ENCODE peak calls at places on chromosomes 13 and 19, in four cellular contexts. One of them, this sample, is unnamed.

GRCh38 chr19:435056-435706 is 25.7 kb downstream of the SHC2 start:
- DNase-seq in thoracic aorta: no peak
- DNase-seq in SK-N-SH: no peak
- DNase-seq in COR-L47: no peak
- DNase-seq in this sample: no peak

GRCh38 chr19:1417145-1417544 is 9.8 kb downstream of the DAZAP1 start:
- DNase-seq in thoracic aorta: no peak
- DNase-seq in SK-N-SH: no peak
- DNase-seq in COR-L47: no peak
- DNase-seq in this sample: no peak

GRCh38 chr19:44093931-44094765 is at the start of gene ZNF224:
- DNase-seq in COR-L47: peak; percentile 87
- DNase-seq in thoracic aorta: peak; percentile 72
- DNase-seq in SK-N-SH: peak; percentile 87
- DNase-seq in this sample: peak; percentile 86

GRCh38 chr19:46372901-46373572 is 26.1 kb downstream of the PPP5C start:
- DNase-seq in thoracic aorta: no peak
- DNase-seq in SK-N-SH: no peak
- DNase-seq in COR-L47: peak; percentile 28
- DNase-seq in this sample: peak; percentile 80

GRCh38 chr13:75366380-75367280 is 115.3 kb downstream of the TBC1D4 start:
- DNase-seq in thoracic aorta: no peak
- DNase-seq in SK-N-SH: no peak
- DNase-seq in COR-L47: no peak
- DNase-seq in this sample: no peak

GRCh38 chr13:101417043-101417406 is 717 bp upstream of the NALCN start:
- DNase-seq in thoracic aorta: no peak
- DNase-seq in SK-N-SH: peak; percentile 51
- DNase-seq in COR-L47: peak; percentile 68
- DNase-seq in this sample: peak; percentile 30

GRCh38 chr13:23794267-23795161 is 94.7 kb downstream of the MIPEP start:
- DNase-seq in SK-N-SH: no peak
- DNase-seq in COR-L47: no peak
- DNase-seq in thoracic aorta: no peak
- DNase-seq in this sample: no peak

GRCh38 chr13:112828756-112829155 is 138.9 kb downstream of the ATP11A start:
- DNase-seq in COR-L47: no peak
- DNase-seq in SK-N-SH: no peak
- DNase-seq in thoracic aorta: no peak
- DNase-seq in this sample: no peak

GRCh38 chr13:52371736-52372247 is 34.2 kb downstream of the THSD1 start:
- DNase-seq in COR-L47: no peak
- DNase-seq in thoracic aorta: no peak
- DNase-seq in SK-N-SH: peak; percentile 24
- DNase-seq in this sample: peak; percentile 28

GRCh38 chr19:10618846-10619245 is 6.5 kb upstream of the SLC44A2 start:
- DNase-seq in COR-L47: no peak
- DNase-seq in thoracic aorta: no peak
- DNase-seq in SK-N-SH: no peak
- DNase-seq in this sample: no peak

GRCh38 chr13:41384749-41385503 is 72.4 kb upstream of the RGCC start:
- DNase-seq in COR-L47: no peak
- DNase-seq in thoracic aorta: no peak
- DNase-seq in SK-N-SH: no peak
- DNase-seq in this sample: no peak

GRCh38 chr19:6418562-6418932 is 6.1 kb downstream of the KHSRP start:
- DNase-seq in SK-N-SH: peak; percentile 11
- DNase-seq in thoracic aorta: no peak
- DNase-seq in COR-L47: no peak
- DNase-seq in this sample: no peak

GRCh38 chr13:99501952-99502310 is 659 bp downstream of the TM9SF2 start:
- DNase-seq in SK-N-SH: no peak
- DNase-seq in COR-L47: no peak
- DNase-seq in thoracic aorta: no peak
- DNase-seq in this sample: no peak

GRCh38 chr13:71218960-71219359 is 648.0 kb downstream of the DACH1 start:
- DNase-seq in COR-L47: peak; percentile 65
- DNase-seq in thoracic aorta: no peak
- DNase-seq in SK-N-SH: peak; percentile 5
- DNase-seq in this sample: peak; percentile 14

GRCh38 chr19:2747349-2747748 is 7.5 kb upstream of the SLC39A3 start:
- DNase-seq in COR-L47: no peak
- DNase-seq in thoracic aorta: no peak
- DNase-seq in SK-N-SH: no peak
- DNase-seq in this sample: no peak

GRCh38 chr19:39941615-39942507 is 7.4 kb upstream of the FCGBP start:
- DNase-seq in COR-L47: no peak
- DNase-seq in thoracic aorta: no peak
- DNase-seq in SK-N-SH: no peak
- DNase-seq in this sample: no peak

GRCh38 chr19:10661946-10662345 is 7.8 kb downstream of the ILF3 start:
- DNase-seq in thoracic aorta: no peak
- DNase-seq in SK-N-SH: no peak
- DNase-seq in COR-L47: no peak
- DNase-seq in this sample: peak; percentile 19

GRCh38 chr13:113837554-113838355 is 26.1 kb downstream of the GAS6 start:
- DNase-seq in COR-L47: peak; percentile 59
- DNase-seq in thoracic aorta: peak; percentile 93
- DNase-seq in SK-N-SH: peak; percentile 84
- DNase-seq in this sample: no peak

GRCh38 chr13:99218969-99219368 is 18.3 kb downstream of the UBAC2 start:
- DNase-seq in thoracic aorta: no peak
- DNase-seq in SK-N-SH: no peak
- DNase-seq in COR-L47: no peak
- DNase-seq in this sample: no peak

GRCh38 chr19:438416-438958 is 22.3 kb downstream of the SHC2 start:
- DNase-seq in SK-N-SH: no peak
- DNase-seq in thoracic aorta: no peak
- DNase-seq in COR-L47: no peak
- DNase-seq in this sample: peak; percentile 83

GRCh38 chr19:18128044-18128443 is 24.9 kb upstream of the PIK3R2 start:
- DNase-seq in thoracic aorta: no peak
- DNase-seq in SK-N-SH: no peak
- DNase-seq in COR-L47: no peak
- DNase-seq in this sample: no peak

GRCh38 chr13:36998624-36999041 is 507 bp downstream of the ALG5 start:
- DNase-seq in thoracic aorta: no peak
- DNase-seq in COR-L47: no peak
- DNase-seq in SK-N-SH: peak; percentile 57
- DNase-seq in this sample: peak; percentile 50

GRCh38 chr13:40132249-40132648 is 476.8 kb downstream of the COG6 start:
- DNase-seq in COR-L47: no peak
- DNase-seq in thoracic aorta: no peak
- DNase-seq in SK-N-SH: no peak
- DNase-seq in this sample: no peak

GRCh38 chr13:109844396-109844795 is 58.0 kb upstream of the IRS2 start:
- DNase-seq in SK-N-SH: no peak
- DNase-seq in thoracic aorta: no peak
- DNase-seq in COR-L47: no peak
- DNase-seq in this sample: no peak

GRCh38 chr19:33156354-33156753 is 24.4 kb downstream of the WDR88 start:
- DNase-seq in COR-L47: no peak
- DNase-seq in thoracic aorta: no peak
- DNase-seq in SK-N-SH: no peak
- DNase-seq in this sample: no peak

GRCh38 chr19:17242431-17243208 is 3.1 kb downstream of the NR2F6 start:
- DNase-seq in thoracic aorta: no peak
- DNase-seq in SK-N-SH: no peak
- DNase-seq in COR-L47: no peak
- DNase-seq in this sample: peak; percentile 60

GRCh38 chr19:1491114-1491848 is at the start of gene REEP6:
- DNase-seq in thoracic aorta: no peak
- DNase-seq in SK-N-SH: peak; percentile 48
- DNase-seq in COR-L47: no peak
- DNase-seq in this sample: no peak

GRCh38 chr13:99357149-99357596 is 50.0 kb upstream of the GPR183 start:
- DNase-seq in SK-N-SH: no peak
- DNase-seq in COR-L47: no peak
- DNase-seq in thoracic aorta: no peak
- DNase-seq in this sample: no peak

GRCh38 chr13:25625361-25625760 is 253.6 kb downstream of the ATP8A2 start:
- DNase-seq in SK-N-SH: no peak
- DNase-seq in thoracic aorta: no peak
- DNase-seq in COR-L47: no peak
- DNase-seq in this sample: no peak

GRCh38 chr19:2084993-2085720 is 11.0 kb downstream of the MOB3A start:
- DNase-seq in SK-N-SH: peak; percentile 20
- DNase-seq in COR-L47: no peak
- DNase-seq in thoracic aorta: no peak
- DNase-seq in this sample: no peak

GRCh38 chr19:51784922-51785690 is 9.9 kb upstream of the FPR3 start:
- DNase-seq in thoracic aorta: peak; percentile 21
- DNase-seq in SK-N-SH: no peak
- DNase-seq in COR-L47: no peak
- DNase-seq in this sample: no peak

GRCh38 chr13:23087884-23088283 is 92.9 kb upstream of the SGCG start:
- DNase-seq in COR-L47: peak; percentile 16
- DNase-seq in thoracic aorta: no peak
- DNase-seq in SK-N-SH: peak; percentile 34
- DNase-seq in this sample: peak; percentile 79

GRCh38 chr19:3642987-3643386 is 16.4 kb upstream of the CACTIN start:
- DNase-seq in COR-L47: no peak
- DNase-seq in thoracic aorta: no peak
- DNase-seq in SK-N-SH: peak; percentile 78
- DNase-seq in this sample: peak; percentile 91